ENCODE peak calls at places on chromosomes 11 and 22, in six cellular contexts. One of them, this sample, is unnamed.

GRCh38 chr11:2217211-2218081 is 45.8 kb upstream of the TH start:
- DNase-seq in GM12878: no peak
- DNase-seq in K562: no peak
- DNase-seq in GM12891: no peak
- DNase-seq in H1: no peak
- DNase-seq in HepG2: no peak
- DNase-seq in this sample: no peak

GRCh38 chr11:31870609-31871309 is 59.6 kb upstream of the PAX6 start:
- DNase-seq in GM12878: no peak
- DNase-seq in K562: peak; percentile 32
- DNase-seq in GM12891: peak; percentile 15
- DNase-seq in H1: peak; percentile 84
- DNase-seq in HepG2: peak; percentile 43
- DNase-seq in this sample: no peak

GRCh38 chr11:61972796-61973602 is 5.6 kb upstream of the FTH1 start:
- DNase-seq in GM12878: no peak
- DNase-seq in K562: no peak
- DNase-seq in GM12891: no peak
- DNase-seq in H1: no peak
- DNase-seq in HepG2: peak; percentile 95
- DNase-seq in this sample: no peak

GRCh38 chr11:97259884-97260283 is 870.1 kb downstream of the JRKL start:
- DNase-seq in GM12878: no peak
- DNase-seq in K562: no peak
- DNase-seq in GM12891: no peak
- DNase-seq in H1: no peak
- DNase-seq in HepG2: no peak
- DNase-seq in this sample: no peak

GRCh38 chr22:34914871-34915270 is 151.1 kb upstream of the ISX start:
- DNase-seq in GM12878: no peak
- DNase-seq in K562: no peak
- DNase-seq in GM12891: no peak
- DNase-seq in H1: no peak
- DNase-seq in HepG2: no peak
- DNase-seq in this sample: no peak

GRCh38 chr11:131760191-131760951 is 390.0 kb downstream of the NTM start:
- DNase-seq in GM12878: no peak
- DNase-seq in K562: no peak
- DNase-seq in GM12891: no peak
- DNase-seq in H1: peak; percentile 63
- DNase-seq in HepG2: no peak
- DNase-seq in this sample: no peak

GRCh38 chr11:129440028-129440630 is 64.5 kb downstream of the BARX2 start:
- DNase-seq in GM12878: no peak
- DNase-seq in K562: no peak
- DNase-seq in GM12891: no peak
- DNase-seq in H1: no peak
- DNase-seq in HepG2: peak; percentile 26
- DNase-seq in this sample: no peak

GRCh38 chr11:11391169-11391568 is 38.1 kb upstream of the CSNK2A3 start:
- DNase-seq in GM12878: no peak
- DNase-seq in K562: no peak
- DNase-seq in GM12891: no peak
- DNase-seq in H1: no peak
- DNase-seq in HepG2: no peak
- DNase-seq in this sample: no peak

GRCh38 chr11:81203876-81204275 is 1529.8 kb downstream of the FAM181B start:
- DNase-seq in GM12878: no peak
- DNase-seq in K562: no peak
- DNase-seq in GM12891: no peak
- DNase-seq in H1: no peak
- DNase-seq in HepG2: no peak
- DNase-seq in this sample: no peak

GRCh38 chr11:75066061-75066460 is 30.6 kb downstream of the OR2AT4 start:
- DNase-seq in GM12878: no peak
- DNase-seq in K562: no peak
- DNase-seq in GM12891: no peak
- DNase-seq in H1: no peak
- DNase-seq in HepG2: no peak
- DNase-seq in this sample: no peak

GRCh38 chr11:89184021-89184420 is 6.3 kb downstream of the TYR start:
- DNase-seq in GM12878: no peak
- DNase-seq in K562: no peak
- DNase-seq in GM12891: no peak
- DNase-seq in H1: no peak
- DNase-seq in HepG2: no peak
- DNase-seq in this sample: no peak

GRCh38 chr22:37198290-37199102 is 10.4 kb upstream of the C1QTNF6 start:
- DNase-seq in GM12878: no peak
- DNase-seq in K562: peak; percentile 73
- DNase-seq in GM12891: peak; percentile 82
- DNase-seq in H1: peak; percentile 95
- DNase-seq in HepG2: peak; percentile 80
- DNase-seq in this sample: peak; percentile 85

GRCh38 chr11:62665630-62666258 is 632 bp downstream of the CSKMT start:
- DNase-seq in GM12878: no peak
- DNase-seq in K562: peak; percentile 70
- DNase-seq in GM12891: no peak
- DNase-seq in H1: no peak
- DNase-seq in HepG2: no peak
- DNase-seq in this sample: no peak

GRCh38 chr11:108592591-108593213 is 866 bp downstream of the EXPH5 start:
- DNase-seq in GM12878: no peak
- DNase-seq in K562: peak; percentile 63
- DNase-seq in GM12891: peak; percentile 30
- DNase-seq in H1: peak; percentile 56
- DNase-seq in HepG2: no peak
- DNase-seq in this sample: peak; percentile 17

GRCh38 chr11:31237819-31238771 is 131.4 kb downstream of the DCDC1 start:
- DNase-seq in GM12878: no peak
- DNase-seq in K562: no peak
- DNase-seq in GM12891: no peak
- DNase-seq in H1: no peak
- DNase-seq in HepG2: no peak
- DNase-seq in this sample: no peak

DNA sequence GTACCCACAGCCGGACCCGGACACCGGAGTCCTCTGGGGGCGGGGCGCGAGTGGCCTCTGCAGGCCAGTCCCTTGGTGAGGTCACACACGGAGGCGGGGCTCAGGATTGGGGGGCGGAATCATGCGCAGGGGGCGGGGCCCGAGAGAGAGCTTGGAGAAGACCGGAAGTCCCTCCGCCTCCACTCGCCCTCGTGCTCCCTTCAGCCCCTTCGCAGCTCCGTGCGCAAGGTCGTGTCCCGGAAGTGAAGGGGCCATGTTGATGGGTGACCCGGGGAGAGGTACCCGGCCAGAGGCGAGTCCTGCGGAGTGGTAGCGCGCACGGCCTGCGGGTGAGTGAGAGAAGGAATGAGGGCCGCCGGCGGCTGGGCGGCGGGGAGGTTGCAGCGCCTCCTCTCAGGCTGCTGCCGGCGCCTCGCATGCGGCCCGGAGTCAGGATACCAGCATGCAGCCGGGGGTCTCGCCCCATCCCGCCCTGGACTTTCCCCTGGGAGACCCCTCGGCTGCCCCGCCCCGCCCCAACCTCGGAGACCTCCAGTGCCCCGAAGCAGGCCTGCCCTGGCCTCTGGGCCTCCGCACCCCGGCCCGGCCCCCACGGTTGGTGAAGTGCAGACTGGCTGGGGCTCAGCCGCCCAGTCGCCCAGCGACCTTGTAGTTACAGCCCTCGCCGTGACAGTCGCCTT is at the start of gene MIEF1:
- DNase-seq in GM12878: peak; percentile 87
- DNase-seq in K562: peak; percentile 88
- DNase-seq in GM12891: peak; percentile 99
- DNase-seq in H1: peak; percentile 99
- DNase-seq in HepG2: peak; percentile 96
- DNase-seq in this sample: peak; percentile 99
- TF ChIP-seq POLR2A in GM12878: peak; percentile 94
- TF ChIP-seq POLR2A in K562: peak; percentile 73
- TF ChIP-seq POLR2A in GM12891: peak; percentile 84
- TF ChIP-seq POLR2A in H1: peak; percentile 78
- TF ChIP-seq POLR2A in HepG2: peak; percentile 71
- TF ChIP-seq POLR2A in this sample: peak; percentile 85

GRCh38 chr11:64769283-64769682 is 9.1 kb downstream of the SF1 start:
- DNase-seq in GM12878: no peak
- DNase-seq in K562: no peak
- DNase-seq in GM12891: no peak
- DNase-seq in H1: no peak
- DNase-seq in HepG2: no peak
- DNase-seq in this sample: no peak

GRCh38 chr11:64768300-64768694 is 8.5 kb upstream of the PYGM start:
- DNase-seq in GM12878: no peak
- DNase-seq in K562: no peak
- DNase-seq in GM12891: no peak
- DNase-seq in H1: no peak
- DNase-seq in HepG2: no peak
- DNase-seq in this sample: no peak

GRCh38 chr11:64765841-64766682 is 6.3 kb upstream of the PYGM start:
- DNase-seq in GM12878: no peak
- DNase-seq in K562: no peak
- DNase-seq in GM12891: no peak
- DNase-seq in H1: no peak
- DNase-seq in HepG2: no peak
- DNase-seq in this sample: no peak

GRCh38 chr11:64766881-64767280 is 7.1 kb upstream of the PYGM start:
- DNase-seq in GM12878: no peak
- DNase-seq in K562: no peak
- DNase-seq in GM12891: no peak
- DNase-seq in H1: no peak
- DNase-seq in HepG2: no peak
- DNase-seq in this sample: no peak

GRCh38 chr11:64767344-64768299 is 7.8 kb upstream of the PYGM start:
- DNase-seq in GM12878: no peak
- DNase-seq in K562: no peak
- DNase-seq in GM12891: peak; percentile 45
- DNase-seq in H1: peak; percentile 95
- DNase-seq in HepG2: peak; percentile 67
- DNase-seq in this sample: peak; percentile 26
- TF ChIP-seq TAF1 in GM12878: no peak
- TF ChIP-seq TAF1 in K562: no peak
- TF ChIP-seq TAF1 in GM12891: no peak
- TF ChIP-seq TAF1 in H1: no peak
- TF ChIP-seq TAF1 in HepG2: no peak
- TF ChIP-seq TAF1 in this sample: no peak

GRCh38 chr11:72925656-72926055 is 111.4 kb downstream of the ATG16L2 start:
- DNase-seq in GM12878: no peak
- DNase-seq in K562: no peak
- DNase-seq in GM12891: no peak
- DNase-seq in H1: no peak
- DNase-seq in HepG2: no peak
- DNase-seq in this sample: no peak
- TF ChIP-seq POLR2AphosphoS5 in GM12878: peak; percentile 36
- TF ChIP-seq POLR2AphosphoS5 in K562: no peak
- TF ChIP-seq POLR2AphosphoS5 in GM12891: no peak
- TF ChIP-seq POLR2AphosphoS5 in H1: no peak
- TF ChIP-seq POLR2AphosphoS5 in HepG2: no peak
- TF ChIP-seq POLR2AphosphoS5 in this sample: no peak

DNA sequence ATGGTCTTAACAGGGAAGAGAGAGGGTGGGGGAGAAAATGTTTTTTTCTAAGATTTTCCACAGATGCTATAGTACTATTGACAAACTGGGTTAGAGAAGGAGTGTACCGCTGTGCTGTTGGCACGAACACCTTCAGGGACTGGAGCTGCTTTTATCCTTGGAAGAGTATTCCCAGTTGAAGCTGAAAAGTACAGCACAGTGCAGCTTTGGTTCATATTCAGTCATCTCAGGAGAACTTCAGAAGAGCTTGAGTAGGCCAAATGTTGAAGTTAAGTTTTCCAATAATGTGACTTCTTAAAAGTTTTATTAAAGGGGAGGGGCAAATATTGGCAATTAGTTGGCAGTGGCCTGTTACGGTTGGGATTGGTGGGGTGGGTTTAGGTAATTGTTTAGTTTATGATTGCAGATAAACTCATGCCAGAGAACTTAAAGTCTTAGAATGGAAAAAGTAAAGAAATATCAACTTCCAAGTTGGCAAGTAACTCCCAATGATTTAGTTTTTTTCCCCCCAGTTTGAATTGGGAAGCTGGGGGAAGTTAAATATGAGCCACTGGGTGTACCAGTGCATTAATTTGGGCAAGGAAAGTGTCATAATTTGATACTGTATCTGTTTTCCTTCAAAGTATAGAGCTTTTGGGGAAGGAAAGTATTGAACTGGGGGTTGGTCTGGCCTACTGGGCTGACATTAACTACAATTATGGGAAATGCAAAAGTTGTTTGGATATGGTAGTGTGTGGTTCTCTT is 2.9 kb downstream of the MALAT1 start:
- DNase-seq in GM12878: no peak
- DNase-seq in K562: no peak
- DNase-seq in GM12891: no peak
- DNase-seq in H1: no peak
- DNase-seq in HepG2: no peak
- DNase-seq in this sample: no peak
- TF ChIP-seq POLR2A in GM12878: peak; percentile 85
- TF ChIP-seq POLR2A in K562: peak; percentile 85
- TF ChIP-seq POLR2A in GM12891: peak; percentile 76
- TF ChIP-seq POLR2A in H1: peak; percentile 93
- TF ChIP-seq POLR2A in HepG2: peak; percentile 40
- TF ChIP-seq POLR2A in this sample: peak; percentile 91

GRCh38 chr11:133134561-133135173 is 397.6 kb downstream of the OPCML start:
- DNase-seq in GM12878: peak; percentile 16
- DNase-seq in K562: peak; percentile 60
- DNase-seq in GM12891: peak; percentile 35
- DNase-seq in H1: peak; percentile 83
- DNase-seq in HepG2: peak; percentile 39
- DNase-seq in this sample: peak; percentile 26
- TF ChIP-seq TAF1 in GM12878: no peak
- TF ChIP-seq TAF1 in K562: no peak
- TF ChIP-seq TAF1 in GM12891: no peak
- TF ChIP-seq TAF1 in H1: no peak
- TF ChIP-seq TAF1 in HepG2: no peak
- TF ChIP-seq TAF1 in this sample: no peak

This sample was measured in GM12892.